ENCODE peak calls at places on chromosomes 13 and 19, in ten cellular contexts. C, A, G, R, P, F, D, H, N and B are unnamed samples.

GRCh38 chr13:110126391-110126961 is 180.5 kb downstream of the COL4A1 start:
- DNase-seq in C (peak), A (no peak), G (peak), R (peak), P (no peak), F (no peak), D (peak), H (peak), N (peak), B (no peak)

GRCh38 chr19:53357821-53358581 is 7.5 kb upstream of the ZNF525 start:
- DNase-seq in C (peak), A (no peak), G (no peak), R (no peak), P (no peak), F (no peak), D (no peak), H (no peak), N (no peak), B (no peak)

GRCh38 chr19:45382426-45382825 is 12.1 kb upstream of the ERCC2 start:
- DNase-seq in C (no peak), A (no peak), G (no peak), R (no peak), P (no peak), F (no peak), D (no peak), H (no peak), N (no peak), B (no peak)

GRCh38 chr19:11447347-11448262 is 12.2 kb downstream of the PRKCSH start:
- DNase-seq in C (no peak), A (no peak), G (no peak), R (no peak), P (no peak), F (no peak), D (no peak), H (no peak), N (no peak), B (no peak)

GRCh38 chr13:82010780-82011179 is 1669.9 kb upstream of the SPRY2 start:
- DNase-seq in C (no peak), A (no peak), G (peak), R (no peak), P (no peak), F (no peak), D (no peak), H (no peak), N (no peak), B (no peak)

GRCh38 chr13:40187836-40188591 is 478.4 kb downstream of the FOXO1 start:
- DNase-seq in C (no peak), A (no peak), G (no peak), R (no peak), P (no peak), F (no peak), D (no peak), H (no peak), N (no peak), B (no peak)

GRCh38 chr19:20558011-20558410 is 7.6 kb downstream of the ZNF737 start:
- DNase-seq in C (peak), A (peak), G (no peak), R (no peak), P (no peak), F (no peak), D (no peak), H (no peak), N (no peak), B (no peak)

GRCh38 chr19:38049105-38049649 is 142.2 kb downstream of the SIPA1L3 start:
- DNase-seq in C (no peak), A (no peak), G (no peak), R (no peak), P (no peak), F (no peak), D (no peak), H (no peak), N (no peak), B (no peak)

GRCh38 chr13:97849305-97849704 is 104.2 kb upstream of the IPO5 start:
- DNase-seq in C (no peak), A (no peak), G (peak), R (no peak), P (peak), F (no peak), D (no peak), H (no peak), N (no peak), B (no peak)

GRCh38 chr13:110464547-110465343 is 96.8 kb downstream of the RAB20 start:
- DNase-seq in C (no peak), A (no peak), G (no peak), R (no peak), P (no peak), F (no peak), D (no peak), H (no peak), N (no peak), B (no peak)

GRCh38 chr13:57123660-57124059 is 17.1 kb upstream of the PRR20A start:
- DNase-seq in C (no peak), A (no peak), G (peak), R (no peak), P (no peak), F (no peak), D (peak), H (no peak), N (no peak), B (no peak)

GRCh38 chr13:102877285-102877684 is 31.5 kb downstream of the ERCC5 start:
- DNase-seq in C (no peak), A (no peak), G (no peak), R (no peak), P (no peak), F (no peak), D (no peak), H (no peak), N (no peak), B (no peak)

GRCh38 chr19:41025871-41026270 is 34.8 kb downstream of the CYP2B6 start:
- DNase-seq in C (no peak), A (no peak), G (no peak), R (no peak), P (no peak), F (no peak), D (no peak), H (no peak), N (no peak), B (no peak)

GRCh38 chr13:79870123-79870522 is 389.2 kb downstream of the NDFIP2 start:
- DNase-seq in C (no peak), A (no peak), G (peak), R (no peak), P (no peak), F (no peak), D (no peak), H (no peak), N (no peak), B (no peak)

GRCh38 chr19:5229778-5230165 is 110.8 kb downstream of the PTPRS start:
- DNase-seq in C (no peak), A (no peak), G (no peak), R (no peak), P (no peak), F (no peak), D (no peak), H (no peak), N (no peak), B (no peak)

GRCh38 chr13:108657520-108657919 is 28.1 kb downstream of the MYO16 start:
- DNase-seq in C (no peak), A (no peak), G (no peak), R (no peak), P (no peak), F (no peak), D (no peak), H (no peak), N (no peak), B (no peak)

GRCh38 chr19:15812059-15812722 is 3.3 kb downstream of the OR10H1 start:
- DNase-seq in C (no peak), A (no peak), G (no peak), R (no peak), P (no peak), F (no peak), D (no peak), H (peak), N (no peak), B (no peak)

GRCh38 chr13:30466358-30466714 is 600 bp upstream of the HMGB1 start:
- DNase-seq in C (no peak), A (no peak), G (no peak), R (no peak), P (no peak), F (no peak), D (no peak), H (no peak), N (no peak), B (no peak)

GRCh38 chr19:7799640-7800355 is 30.2 kb upstream of the EVI5L start:
- DNase-seq in C (peak), A (peak), G (peak), R (peak), P (peak), F (no peak), D (peak), H (peak), N (peak), B (peak)

GRCh38 chr19:17762505-17763229 is 11.4 kb downstream of the FCHO1 start:
- DNase-seq in C (no peak), A (no peak), G (peak), R (no peak), P (peak), F (no peak), D (no peak), H (no peak), N (no peak), B (peak)

GRCh38 chr13:45119469-45119989 is 781 bp upstream of the GTF2F2 start:
- DNase-seq in C (no peak), A (no peak), G (no peak), R (no peak), P (no peak), F (no peak), D (no peak), H (peak), N (no peak), B (peak)

GRCh38 chr19:22327321-22327720 is 41.1 kb downstream of the ZNF729 start:
- DNase-seq in C (no peak), A (no peak), G (no peak), R (no peak), P (no peak), F (no peak), D (no peak), H (no peak), N (no peak), B (no peak)

GRCh38 chr13:23617551-23618014 is 47.4 kb downstream of the TNFRSF19 start:
- DNase-seq in C (no peak), A (no peak), G (no peak), R (no peak), P (no peak), F (no peak), D (no peak), H (no peak), N (no peak), B (no peak)

GRCh38 chr19:42325896-42326771 is 699 bp downstream of the MEGF8 start:
- DNase-seq in C (no peak), A (peak), G (no peak), R (peak), P (peak), F (no peak), D (peak), H (no peak), N (no peak), B (peak)

GRCh38 chr13:34030782-34031181 is 212.8 kb downstream of the RFC3 start:
- DNase-seq in C (no peak), A (no peak), G (no peak), R (no peak), P (no peak), F (no peak), D (no peak), H (no peak), N (no peak), B (no peak)

GRCh38 chr19:2248136-2249009 is 750 bp upstream of the AMH start:
- DNase-seq in C (no peak), A (no peak), G (no peak), R (no peak), P (no peak), F (no peak), D (no peak), H (no peak), N (no peak), B (no peak)

GRCh38 chr19:41920878-41921277 is 7.4 kb downstream of the ERFL start:
- DNase-seq in C (no peak), A (no peak), G (no peak), R (no peak), P (no peak), F (no peak), D (no peak), H (no peak), N (no peak), B (no peak)

GRCh38 chr13:48896312-48896711 is 79.4 kb upstream of the FNDC3A start:
- DNase-seq in C (no peak), A (no peak), G (peak), R (no peak), P (no peak), F (no peak), D (no peak), H (no peak), N (no peak), B (no peak)

GRCh38 chr19:41541990-41542584 is 33.9 kb upstream of the CEACAM21 start:
- DNase-seq in C (peak), A (peak), G (peak), R (peak), P (peak), F (no peak), D (peak), H (no peak), N (peak), B (peak)

GRCh38 chr13:35471466-35472307 is 4.8 kb downstream of the MAB21L1 start:
- DNase-seq in C (no peak), A (no peak), G (no peak), R (no peak), P (no peak), F (no peak), D (no peak), H (no peak), N (no peak), B (no peak)

GRCh38 chr19:51316688-51317087 is 5.2 kb downstream of the IGLON5 start:
- DNase-seq in C (no peak), A (no peak), G (no peak), R (no peak), P (no peak), F (no peak), D (no peak), H (no peak), N (no peak), B (no peak)

GRCh38 chr13:40780822-40781401 is 8.5 kb upstream of the SLC25A15 start:
- DNase-seq in C (no peak), A (no peak), G (no peak), R (no peak), P (no peak), F (no peak), D (no peak), H (no peak), N (no peak), B (no peak)

GRCh38 chr13:70844391-70845108 is 736.3 kb upstream of the KLHL1 start:
- DNase-seq in C (no peak), A (no peak), G (no peak), R (no peak), P (no peak), F (no peak), D (no peak), H (no peak), N (no peak), B (peak)
- TF ChIP-seq CTCF in C (no peak), A (no peak), G (no peak), R (no peak), P (no peak), F (no peak), D (no peak), H (no peak), N (no peak), B (no peak)

GRCh38 chr13:107200491-107200890 is 632.6 kb upstream of the ARGLU1 start:
- DNase-seq in C (no peak), A (no peak), G (no peak), R (no peak), P (no peak), F (no peak), D (no peak), H (no peak), N (no peak), B (no peak)

GRCh38 chr13:107205318-107206112 is 637.6 kb upstream of the ARGLU1 start:
- DNase-seq in C (peak), A (peak), G (peak), R (peak), P (peak), F (peak), D (peak), H (peak), N (peak), B (peak)

GRCh38 chr13:107208889-107209288 is 641.0 kb upstream of the ARGLU1 start:
- DNase-seq in C (no peak), A (no peak), G (peak), R (no peak), P (no peak), F (no peak), D (no peak), H (no peak), N (no peak), B (no peak)

GRCh38 chr13:107202371-107203023 is 634.6 kb upstream of the ARGLU1 start:
- DNase-seq in C (no peak), A (no peak), G (peak), R (no peak), P (no peak), F (no peak), D (peak), H (no peak), N (peak), B (no peak)

GRCh38 chr13:107203146-107203847 is 635.4 kb upstream of the ARGLU1 start:
- DNase-seq in C (no peak), A (no peak), G (peak), R (no peak), P (peak), F (no peak), D (no peak), H (no peak), N (no peak), B (no peak)
- H3K27ac ChIP-seq in C (peak), A (no peak), G (peak), R (peak), P (no peak), F (peak), D (peak), H (no peak), N (peak), B (no peak)

GRCh38 chr13:112067121-112067741 is at the start of gene SOX1:
- DNase-seq in C (no peak), A (no peak), G (no peak), R (no peak), P (no peak), F (no peak), D (no peak), H (no peak), N (no peak), B (no peak)
- H3K4me3 ChIP-seq in C (peak), A (no peak), G (no peak), R (peak), P (no peak), F (peak), D (peak), H (no peak), N (no peak), B (peak)

GRCh38 chr19:58406818-58407657 is 1.4 kb upstream of the ZNF584 start:
- DNase-seq in C (no peak), A (no peak), G (no peak), R (no peak), P (no peak), F (no peak), D (no peak), H (no peak), N (no peak), B (no peak)
- TF ChIP-seq CTCF in C (peak), A (no peak), G (peak), R (peak), P (peak), F (no peak), D (peak), H (no peak), N (no peak), B (no peak)

GRCh38 chr19:39792999-39793546 is 14.4 kb downstream of the LEUTX start:
- DNase-seq in C (peak), A (peak), G (peak), R (peak), P (peak), F (peak), D (peak), H (peak), N (peak), B (peak)
- H3K27ac ChIP-seq in C (no peak), A (no peak), G (no peak), R (no peak), P (peak), F (no peak), D (no peak), H (no peak), N (no peak), B (no peak)

DNA sequence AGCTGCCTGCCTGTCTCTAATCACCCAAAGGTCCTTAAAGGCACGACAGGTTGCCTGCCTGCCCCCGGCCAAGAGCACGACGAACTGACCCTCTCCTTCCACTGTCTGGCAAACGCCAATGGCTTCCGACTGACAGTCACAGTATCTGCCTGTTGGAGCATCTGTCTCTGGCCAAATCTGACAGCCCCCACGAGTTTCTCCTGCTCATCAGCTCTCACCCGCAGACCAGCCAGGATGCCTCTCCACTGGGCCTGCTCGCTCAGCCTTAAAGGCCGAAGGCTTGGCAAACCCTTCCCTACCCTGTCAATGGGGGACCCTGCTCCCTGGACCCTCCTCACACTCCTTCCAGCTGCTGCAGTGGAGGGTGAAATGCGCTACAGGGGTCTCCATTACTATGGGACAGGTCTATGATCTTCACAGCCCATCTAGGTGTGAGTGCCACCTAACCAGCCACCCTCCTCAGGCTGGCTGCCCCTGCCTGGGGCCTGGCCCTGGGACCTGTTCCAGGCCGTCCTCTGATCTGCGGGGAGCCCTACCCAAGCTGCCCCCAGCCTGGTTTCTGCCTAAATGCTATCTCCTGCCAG is 932 bp downstream of the FAM83E start:
- DNase-seq in C (no peak), A (no peak), G (no peak), R (no peak), P (no peak), F (no peak), D (no peak), H (no peak), N (no peak), B (peak)
- H3K4me3 ChIP-seq in C (no peak), A (no peak), G (no peak), R (no peak), P (no peak), F (no peak), D (no peak), H (no peak), N (no peak), B (peak)

GRCh38 chr19:48364564-48365363 is 597 bp downstream of the SYNGR4 start:
- DNase-seq in C (no peak), A (no peak), G (no peak), R (peak), P (no peak), F (no peak), D (no peak), H (no peak), N (no peak), B (no peak)
- TF ChIP-seq CTCF in C (no peak), A (no peak), G (no peak), R (no peak), P (no peak), F (no peak), D (no peak), H (no peak), N (no peak), B (no peak)

DNA sequence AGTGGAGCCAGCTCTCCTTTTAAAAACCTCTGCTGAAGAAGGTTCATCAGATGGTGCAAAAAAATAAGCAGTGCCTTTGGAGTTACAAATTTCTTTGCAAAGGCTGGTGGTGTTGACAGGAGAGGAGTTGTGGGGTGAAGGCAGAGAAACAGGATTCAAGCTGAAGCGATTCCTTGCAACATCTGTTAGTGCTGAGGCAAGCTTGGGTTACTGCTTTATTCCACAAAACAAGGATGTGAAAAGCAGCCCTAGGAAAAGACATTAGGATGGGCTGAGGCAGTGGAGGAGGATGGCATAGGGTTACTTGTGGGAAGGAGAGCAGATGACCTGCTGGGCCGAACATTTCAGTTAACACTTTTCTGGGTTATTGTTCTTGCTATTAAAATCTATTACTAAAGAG is 390.7 kb downstream of the DLEU7 start:
- DNase-seq in C (no peak), A (no peak), G (no peak), R (no peak), P (no peak), F (no peak), D (no peak), H (no peak), N (no peak), B (no peak)
- H3K27ac ChIP-seq in C (no peak), A (no peak), G (no peak), R (peak), P (no peak), F (no peak), D (peak), H (no peak), N (peak), B (peak)

GRCh38 chr13:89628567-89628966 is 1718.9 kb upstream of the MIR17HG start:
- DNase-seq in C (no peak), A (no peak), G (no peak), R (no peak), P (no peak), F (no peak), D (no peak), H (no peak), N (no peak), B (no peak)

GRCh38 chr13:89627991-89628390 is 1719.5 kb upstream of the MIR17HG start:
- DNase-seq in C (no peak), A (no peak), G (no peak), R (no peak), P (no peak), F (no peak), D (no peak), H (no peak), N (no peak), B (no peak)
- H3K4me3 ChIP-seq in C (no peak), A (no peak), G (no peak), R (no peak), P (no peak), F (no peak), D (no peak), H (no peak), N (no peak), B (no peak)